ENCODE peak calls at places on chromosomes 5 and 9, in seven cellular contexts. O is stomach; E is HFFc6; W is Calu3; G is GM13977; A is activated CD8-positive, alpha-beta T cell treated with anti-CD3 and anti-CD28 coated beads for 36 hours; B is mucosa of descending colon. Z is an unnamed sample.

GRCh38 chr5:78760411-78761169 is 112.0 kb upstream of the LHFPL2 start:
- DNase-seq in O (no peak), E (no peak), W (no peak), G (no peak), A (no peak), B (no peak), Z (no peak)

GRCh38 chr9:9003184-9003583 is 1203.6 kb upstream of the DMAC1 start:
- DNase-seq in O (no peak), E (no peak), W (peak), G (no peak), A (no peak), B (no peak), Z (no peak)

GRCh38 chr5:83919071-83920041 is 198.7 kb upstream of the HAPLN1 start:
- DNase-seq in O (no peak), E (no peak), W (no peak), G (no peak), A (no peak), B (no peak), Z (no peak)

GRCh38 chr9:126169736-126170135 is 156.9 kb upstream of the MVB12B start:
- DNase-seq in O (peak), E (no peak), W (no peak), G (no peak), A (no peak), B (no peak), Z (no peak)

GRCh38 chr5:78649220-78649700 is 688 bp upstream of the LHFPL2 start:
- DNase-seq in O (no peak), E (peak), W (peak), G (no peak), A (no peak), B (peak), Z (no peak)

GRCh38 chr5:113024298-113024697 is 47.7 kb downstream of the DCP2 start:
- DNase-seq in O (no peak), E (no peak), W (no peak), G (no peak), A (no peak), B (no peak), Z (no peak)

GRCh38 chr5:58477760-58478159 is 13.5 kb upstream of the GAPT start:
- DNase-seq in O (no peak), E (no peak), W (no peak), G (no peak), A (no peak), B (no peak), Z (no peak)

GRCh38 chr9:94874316-94874715 is 147.8 kb downstream of the AOPEP start:
- DNase-seq in O (no peak), E (peak), W (no peak), G (no peak), A (no peak), B (no peak), Z (no peak)

GRCh38 chr9:130634191-130634768 is 30.1 kb upstream of the PRDM12 start:
- DNase-seq in O (no peak), E (no peak), W (no peak), G (no peak), A (no peak), B (no peak), Z (no peak)

GRCh38 chr9:5879419-5880181 is 11.1 kb upstream of the MLANA start:
- DNase-seq in O (no peak), E (peak), W (no peak), G (no peak), A (no peak), B (no peak), Z (no peak)

GRCh38 chr9:112970939-112971338 is 41.1 kb downstream of the ZNF883 start:
- DNase-seq in O (no peak), E (peak), W (no peak), G (no peak), A (no peak), B (no peak), Z (no peak)

GRCh38 chr9:100111235-100111634 is 12.2 kb downstream of the INVS start:
- DNase-seq in O (peak), E (peak), W (no peak), G (no peak), A (no peak), B (peak), Z (no peak)

GRCh38 chr5:152462021-152462721 is 57.1 kb upstream of the NMUR2 start:
- DNase-seq in O (no peak), E (no peak), W (no peak), G (no peak), A (no peak), B (no peak), Z (no peak)

GRCh38 chr5:139820606-139821005 is 25.0 kb downstream of the PSD2 start:
- DNase-seq in O (no peak), E (no peak), W (no peak), G (no peak), A (no peak), B (no peak), Z (no peak)

GRCh38 chr5:174045470-174046025 is at the start of gene NSG2:
- DNase-seq in O (peak), E (peak), W (peak), G (peak), A (peak), B (peak), Z (peak)

GRCh38 chr9:130143279-130143893 is 28.8 kb upstream of the NCS1 start:
- DNase-seq in O (no peak), E (no peak), W (no peak), G (no peak), A (no peak), B (no peak), Z (no peak)

GRCh38 chr5:38673671-38674071 is 117.2 kb upstream of the LIFR start:
- DNase-seq in O (no peak), E (no peak), W (no peak), G (no peak), A (no peak), B (no peak), Z (no peak)

GRCh38 chr5:165906879-165907278 is 2384.6 kb upstream of the WWC1 start:
- DNase-seq in O (no peak), E (no peak), W (no peak), G (no peak), A (no peak), B (no peak), Z (no peak)

GRCh38 chr9:120942186-120943001 is 15.8 kb upstream of the TRAF1 start:
- DNase-seq in O (no peak), E (no peak), W (no peak), G (no peak), A (no peak), B (no peak), Z (no peak)

GRCh38 chr5:75006821-75007536 is 45.4 kb downstream of the GCNT4 start:
- DNase-seq in O (no peak), E (no peak), W (no peak), G (no peak), A (no peak), B (no peak), Z (no peak)

GRCh38 chr5:65539827-65540226 is 23.1 kb downstream of the CENPK start:
- DNase-seq in O (no peak), E (no peak), W (peak), G (no peak), A (no peak), B (no peak), Z (no peak)
- TF ChIP-seq CTCF in O (no peak), E (no peak), W (no peak), G (no peak), A (no peak), B (no peak), Z (no peak)

GRCh38 chr5:156322666-156323065 is 4.3 kb upstream of the SGCD start:
- DNase-seq in O (no peak), E (no peak), W (no peak), G (no peak), A (no peak), B (no peak), Z (no peak)

GRCh38 chr5:156326718-156327259 is at the start of gene SGCD:
- DNase-seq in O (peak), E (peak), W (no peak), G (no peak), A (no peak), B (peak), Z (no peak)

GRCh38 chr5:156327306-156327705 is 342 bp downstream of the SGCD start:
- DNase-seq in O (no peak), E (no peak), W (no peak), G (no peak), A (no peak), B (no peak), Z (no peak)

GRCh38 chr5:156328176-156328575 is 1.2 kb downstream of the SGCD start:
- DNase-seq in O (no peak), E (peak), W (no peak), G (no peak), A (no peak), B (no peak), Z (no peak)

DNA sequence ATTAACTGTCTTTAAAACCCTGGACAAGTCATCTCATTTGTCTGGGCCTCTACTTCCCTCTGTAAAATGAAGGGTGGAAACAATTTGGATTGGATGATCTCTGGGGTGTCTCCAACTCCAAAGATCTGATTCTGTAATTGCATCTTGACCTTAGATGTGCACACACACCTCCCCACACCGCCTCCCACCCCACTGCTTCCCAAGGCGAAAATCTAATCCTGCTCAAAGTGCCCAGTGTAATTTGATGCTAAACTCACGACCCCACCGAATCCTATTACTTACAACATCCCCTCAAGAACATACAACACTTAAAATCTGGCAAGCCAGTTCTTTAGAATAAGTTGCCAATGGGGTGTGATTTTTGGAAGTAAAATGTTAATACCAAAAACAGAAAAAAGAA is 1.3 kb upstream of the SGCD start:
- DNase-seq in O (no peak), E (no peak), W (no peak), G (no peak), A (no peak), B (no peak), Z (no peak)
- TF ChIP-seq CTCF in O (no peak), E (no peak), W (no peak), G (no peak), A (no peak), B (no peak), Z (no peak)

GRCh38 chr5:96651948-96652753 is 10.0 kb upstream of the CAST start:
- DNase-seq in O (no peak), E (peak), W (peak), G (no peak), A (peak), B (no peak), Z (no peak)
- TF ChIP-seq CTCF in O (no peak), E (peak), W (peak), G (peak), A (peak), B (no peak), Z (peak)

DNA sequence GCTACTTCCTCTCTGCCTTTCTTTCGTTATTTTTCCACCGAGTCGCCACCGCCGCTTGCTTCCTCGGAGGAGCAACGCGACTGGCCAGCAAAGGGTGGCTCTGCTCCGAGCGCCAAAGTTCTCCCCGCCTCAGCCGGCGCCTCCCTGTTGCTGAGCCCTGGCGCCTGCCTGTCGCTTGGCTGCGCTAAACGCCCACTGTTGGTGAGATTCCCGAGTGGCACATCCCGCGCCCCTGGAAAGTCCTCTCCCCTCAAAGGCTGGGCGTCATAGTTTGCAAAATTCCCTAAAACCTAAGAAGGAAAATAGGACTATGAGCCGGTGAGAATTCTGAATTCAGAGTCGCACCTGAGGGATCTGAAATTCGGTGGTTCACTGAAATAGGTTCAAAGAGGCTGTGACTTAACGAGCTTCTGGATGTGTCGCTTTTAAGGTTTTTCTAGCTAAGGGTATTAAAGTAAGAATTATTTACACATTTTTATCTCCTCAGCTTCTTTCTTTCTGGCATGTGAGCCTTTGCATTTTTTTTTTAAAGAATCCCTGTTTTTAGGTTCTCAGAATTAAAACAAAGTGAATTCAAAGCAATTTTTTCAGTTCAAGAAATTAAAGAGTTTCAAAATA is at the start of gene GRIN3A:
- DNase-seq in O (no peak), E (no peak), W (peak), G (no peak), A (peak), B (peak), Z (peak)
- TF ChIP-seq CTCF in O (no peak), E (no peak), W (no peak), G (no peak), A (no peak), B (no peak), Z (peak)

DNA sequence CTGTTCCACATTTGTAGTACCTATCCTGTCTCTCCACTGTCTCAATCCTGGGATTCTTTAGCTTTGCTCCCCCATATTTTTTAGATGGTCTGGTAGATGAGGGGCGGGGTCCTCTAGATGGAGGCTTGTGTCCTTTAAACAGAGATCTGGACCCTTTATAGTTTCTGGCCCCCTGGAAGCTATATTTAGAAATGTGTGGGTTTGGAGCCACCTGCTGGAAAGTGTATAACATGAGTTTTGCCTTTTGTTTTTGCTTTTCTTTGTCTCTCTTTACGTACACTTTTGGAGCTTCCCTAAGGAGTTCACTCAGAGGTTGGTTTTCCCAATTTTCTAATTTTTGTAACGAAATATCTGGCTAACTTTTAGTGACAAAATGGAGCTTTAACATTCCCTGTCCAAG is 110.7 kb downstream of the CFAP95 start:
- DNase-seq in O (no peak), E (peak), W (no peak), G (no peak), A (no peak), B (no peak), Z (peak)
- TF ChIP-seq CTCF in O (no peak), E (peak), W (peak), G (no peak), A (no peak), B (no peak), Z (peak)

GRCh38 chr9:127415657-127416056 is 8.5 kb upstream of the ZNF79 start:
- DNase-seq in O (no peak), E (no peak), W (no peak), G (no peak), A (no peak), B (no peak), Z (no peak)
- TF ChIP-seq CTCF in O (no peak), E (no peak), W (no peak), G (no peak), A (no peak), B (no peak), Z (no peak)

DNA sequence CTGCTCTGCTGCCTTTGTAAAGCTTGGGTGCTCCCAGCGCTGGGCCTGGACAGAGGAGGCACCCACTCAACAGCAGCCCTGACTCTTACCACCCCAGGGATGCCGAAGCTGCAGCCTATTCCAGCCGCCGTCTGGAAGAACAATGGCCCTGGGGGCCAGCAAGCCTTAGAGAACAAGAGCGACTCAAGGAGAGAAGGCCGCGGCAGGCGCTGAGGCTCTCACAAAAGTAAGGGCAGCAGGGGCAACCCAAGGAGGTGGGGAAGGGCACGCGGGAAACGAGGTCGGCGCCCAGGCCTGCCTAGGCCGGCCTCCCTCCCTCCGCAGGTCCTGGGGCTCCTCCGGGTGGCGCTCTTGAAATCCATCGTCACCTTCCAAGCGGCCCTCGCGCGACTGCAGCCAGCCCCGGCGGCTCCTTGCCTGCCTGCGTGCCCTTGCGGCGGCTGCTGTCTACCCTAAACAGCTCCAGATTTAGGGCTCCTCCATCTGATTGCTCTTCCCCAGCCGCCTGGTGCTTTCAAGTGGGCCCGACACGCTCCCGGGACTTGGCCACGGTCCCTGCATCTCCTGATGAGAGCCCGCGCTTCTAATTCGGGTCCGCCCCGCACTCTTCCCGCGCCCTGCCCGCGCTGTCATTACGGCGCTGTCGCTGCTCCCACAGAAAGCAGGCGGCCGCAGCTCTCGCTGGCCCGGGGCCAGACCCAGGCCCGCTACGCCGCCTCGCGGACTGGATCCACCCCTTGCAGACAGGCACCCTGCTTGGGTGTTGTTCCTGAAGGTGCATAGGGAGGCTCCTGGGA is 213.3 kb downstream of the SEMA6A start:
- DNase-seq in O (peak), E (no peak), W (peak), G (no peak), A (no peak), B (peak), Z (peak)
- TF ChIP-seq CTCF in O (no peak), E (no peak), W (no peak), G (no peak), A (no peak), B (no peak), Z (peak)

Z was measured in neural crest cell.